ENCODE peak calls at places on chromosomes 13 and 19, in nine cellular contexts. One of them, this sample, is unnamed.

GRCh38 chr19:48543121-48543710 is 8.8 kb upstream of the SULT2B1 start:
- DNase-seq in bronchial epithelial cell: peak; percentile 88
- DNase-seq in tibial nerve: no peak
- DNase-seq in AG04449: no peak
- DNase-seq in IMR-90: peak; percentile 65
- DNase-seq in PC-3: peak; percentile 92
- DNase-seq in thoracic aorta: no peak
- DNase-seq in mucosa of descending colon: peak; percentile 67
- DNase-seq in brain microvascular endothelial cell: peak; percentile 10
- DNase-seq in this sample: no peak

GRCh38 chr19:49328741-49329140 is 3.8 kb upstream of the SLC6A16 start:
- DNase-seq in bronchial epithelial cell: no peak
- DNase-seq in tibial nerve: no peak
- DNase-seq in AG04449: no peak
- DNase-seq in IMR-90: no peak
- DNase-seq in PC-3: no peak
- DNase-seq in thoracic aorta: no peak
- DNase-seq in mucosa of descending colon: no peak
- DNase-seq in brain microvascular endothelial cell: no peak
- DNase-seq in this sample: no peak

GRCh38 chr19:57302727-57303401 is 17.4 kb upstream of the ZNF543 start:
- DNase-seq in bronchial epithelial cell: no peak
- DNase-seq in tibial nerve: no peak
- DNase-seq in AG04449: no peak
- DNase-seq in IMR-90: no peak
- DNase-seq in PC-3: peak; percentile 10
- DNase-seq in thoracic aorta: no peak
- DNase-seq in mucosa of descending colon: no peak
- DNase-seq in brain microvascular endothelial cell: no peak
- DNase-seq in this sample: no peak

GRCh38 chr19:49212302-49212701 is 54.7 kb downstream of the TRPM4 start:
- DNase-seq in bronchial epithelial cell: peak; percentile 42
- DNase-seq in tibial nerve: no peak
- DNase-seq in AG04449: no peak
- DNase-seq in IMR-90: no peak
- DNase-seq in PC-3: peak; percentile 66
- DNase-seq in thoracic aorta: no peak
- DNase-seq in mucosa of descending colon: no peak
- DNase-seq in brain microvascular endothelial cell: no peak
- DNase-seq in this sample: no peak

GRCh38 chr19:56111601-56112312 is 9.3 kb downstream of the ZNF787 start:
- DNase-seq in bronchial epithelial cell: peak; percentile 32
- DNase-seq in tibial nerve: no peak
- DNase-seq in AG04449: no peak
- DNase-seq in IMR-90: no peak
- DNase-seq in PC-3: no peak
- DNase-seq in thoracic aorta: no peak
- DNase-seq in mucosa of descending colon: peak; percentile 74
- DNase-seq in brain microvascular endothelial cell: no peak
- DNase-seq in this sample: no peak

GRCh38 chr19:33690461-33691427 is 69.0 kb downstream of the CHST8 start:
- DNase-seq in bronchial epithelial cell: no peak
- DNase-seq in tibial nerve: no peak
- DNase-seq in AG04449: no peak
- DNase-seq in IMR-90: no peak
- DNase-seq in PC-3: peak; percentile 3
- DNase-seq in thoracic aorta: no peak
- DNase-seq in mucosa of descending colon: no peak
- DNase-seq in brain microvascular endothelial cell: no peak
- DNase-seq in this sample: no peak

GRCh38 chr19:37980419-37980975 is 73.5 kb downstream of the SIPA1L3 start:
- DNase-seq in bronchial epithelial cell: no peak
- DNase-seq in tibial nerve: no peak
- DNase-seq in AG04449: no peak
- DNase-seq in IMR-90: no peak
- DNase-seq in PC-3: no peak
- DNase-seq in thoracic aorta: no peak
- DNase-seq in mucosa of descending colon: no peak
- DNase-seq in brain microvascular endothelial cell: no peak
- DNase-seq in this sample: peak; percentile 86

GRCh38 chr13:28753208-28753892 is 34.6 kb upstream of the SLC46A3 start:
- DNase-seq in bronchial epithelial cell: peak; percentile 91
- DNase-seq in tibial nerve: peak; percentile 43
- DNase-seq in AG04449: peak; percentile 78
- DNase-seq in IMR-90: peak; percentile 91
- DNase-seq in PC-3: peak; percentile 92
- DNase-seq in thoracic aorta: peak; percentile 55
- DNase-seq in mucosa of descending colon: peak; percentile 62
- DNase-seq in brain microvascular endothelial cell: peak; percentile 91
- DNase-seq in this sample: peak; percentile 80

GRCh38 chr19:14118165-14119051 is 846 bp upstream of the PRKACA start:
- DNase-seq in bronchial epithelial cell: peak; percentile 63
- DNase-seq in tibial nerve: peak; percentile 90
- DNase-seq in AG04449: peak; percentile 47
- DNase-seq in IMR-90: peak; percentile 75
- DNase-seq in PC-3: no peak
- DNase-seq in thoracic aorta: no peak
- DNase-seq in mucosa of descending colon: peak; percentile 61
- DNase-seq in brain microvascular endothelial cell: peak; percentile 28
- DNase-seq in this sample: peak; percentile 42

GRCh38 chr13:66888698-66889097 is 341.4 kb downstream of the PCDH9 start:
- DNase-seq in bronchial epithelial cell: peak; percentile 17
- DNase-seq in tibial nerve: no peak
- DNase-seq in AG04449: no peak
- DNase-seq in IMR-90: peak; percentile 18
- DNase-seq in PC-3: no peak
- DNase-seq in thoracic aorta: no peak
- DNase-seq in mucosa of descending colon: no peak
- DNase-seq in brain microvascular endothelial cell: no peak
- DNase-seq in this sample: no peak

GRCh38 chr19:10769533-10770491 is 51.9 kb downstream of the DNM2 start:
- DNase-seq in bronchial epithelial cell: peak; percentile 26
- DNase-seq in tibial nerve: peak; percentile 54
- DNase-seq in AG04449: no peak
- DNase-seq in IMR-90: peak; percentile 26
- DNase-seq in PC-3: peak; percentile 33
- DNase-seq in thoracic aorta: no peak
- DNase-seq in mucosa of descending colon: no peak
- DNase-seq in brain microvascular endothelial cell: no peak
- DNase-seq in this sample: no peak

GRCh38 chr19:43444531-43445340 is 20.7 kb downstream of the LYPD3 start:
- DNase-seq in bronchial epithelial cell: no peak
- DNase-seq in tibial nerve: no peak
- DNase-seq in AG04449: no peak
- DNase-seq in IMR-90: no peak
- DNase-seq in PC-3: no peak
- DNase-seq in thoracic aorta: no peak
- DNase-seq in mucosa of descending colon: no peak
- DNase-seq in brain microvascular endothelial cell: no peak
- DNase-seq in this sample: no peak

GRCh38 chr19:30795727-30796126 is 423.5 kb downstream of the ZNF536 start:
- DNase-seq in bronchial epithelial cell: no peak
- DNase-seq in tibial nerve: no peak
- DNase-seq in AG04449: no peak
- DNase-seq in IMR-90: no peak
- DNase-seq in PC-3: no peak
- DNase-seq in thoracic aorta: no peak
- DNase-seq in mucosa of descending colon: no peak
- DNase-seq in brain microvascular endothelial cell: no peak
- DNase-seq in this sample: no peak

GRCh38 chr19:35348909-35349611 is 1.4 kb downstream of the FFAR1 start:
- DNase-seq in bronchial epithelial cell: no peak
- DNase-seq in tibial nerve: no peak
- DNase-seq in AG04449: no peak
- DNase-seq in IMR-90: no peak
- DNase-seq in PC-3: no peak
- DNase-seq in thoracic aorta: no peak
- DNase-seq in mucosa of descending colon: no peak
- DNase-seq in brain microvascular endothelial cell: no peak
- DNase-seq in this sample: no peak

GRCh38 chr13:41674246-41674645 is 216.9 kb downstream of the RGCC start:
- DNase-seq in bronchial epithelial cell: no peak
- DNase-seq in tibial nerve: no peak
- DNase-seq in AG04449: no peak
- DNase-seq in IMR-90: no peak
- DNase-seq in PC-3: no peak
- DNase-seq in thoracic aorta: no peak
- DNase-seq in mucosa of descending colon: no peak
- DNase-seq in brain microvascular endothelial cell: no peak
- DNase-seq in this sample: no peak

GRCh38 chr19:16066611-16067104 is 9.6 kb upstream of the TPM4 start:
- DNase-seq in bronchial epithelial cell: peak; percentile 46
- DNase-seq in tibial nerve: no peak
- DNase-seq in AG04449: no peak
- DNase-seq in IMR-90: peak; percentile 76
- DNase-seq in PC-3: peak; percentile 80
- DNase-seq in thoracic aorta: no peak
- DNase-seq in mucosa of descending colon: peak; percentile 79
- DNase-seq in brain microvascular endothelial cell: peak; percentile 76
- DNase-seq in this sample: no peak

DNA sequence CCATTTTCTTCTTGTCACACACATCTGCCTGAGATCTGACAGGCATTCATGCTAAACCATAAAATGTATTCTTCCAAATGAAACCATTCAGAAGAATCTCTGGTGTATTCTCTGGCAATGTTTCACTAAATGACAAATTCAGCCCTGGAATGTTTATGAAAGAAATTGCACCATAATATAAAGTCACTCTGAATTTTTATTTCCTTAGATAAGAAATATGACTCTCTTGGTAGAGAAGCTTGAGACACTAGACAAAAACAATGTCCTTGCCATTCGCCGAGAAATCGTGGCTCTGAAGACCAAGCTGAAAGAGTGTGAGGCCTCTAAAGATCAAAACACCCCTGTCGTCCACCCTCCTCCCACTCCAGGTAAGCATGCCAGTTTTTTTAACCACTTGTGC is 14.3 kb downstream of the OLFM4 start:
- DNase-seq in bronchial epithelial cell: no peak
- DNase-seq in tibial nerve: no peak
- DNase-seq in AG04449: no peak
- DNase-seq in IMR-90: no peak
- DNase-seq in PC-3: no peak
- DNase-seq in thoracic aorta: no peak
- DNase-seq in mucosa of descending colon: no peak
- DNase-seq in brain microvascular endothelial cell: no peak
- DNase-seq in this sample: no peak
- H3K4me3 ChIP-seq in bronchial epithelial cell: no peak overlapping the region
- H3K4me3 ChIP-seq in tibial nerve: no peak overlapping the region
- H3K4me3 ChIP-seq in AG04449: no peak overlapping the region
- H3K4me3 ChIP-seq in IMR-90: no peak overlapping the region
- H3K4me3 ChIP-seq in PC-3: no peak overlapping the region
- H3K4me3 ChIP-seq in thoracic aorta: no peak overlapping the region
- H3K4me3 ChIP-seq in mucosa of descending colon: no peak overlapping the region
- H3K4me3 ChIP-seq in brain microvascular endothelial cell: no peak overlapping the region
- H3K4me3 ChIP-seq in this sample: no peak overlapping the region

DNA sequence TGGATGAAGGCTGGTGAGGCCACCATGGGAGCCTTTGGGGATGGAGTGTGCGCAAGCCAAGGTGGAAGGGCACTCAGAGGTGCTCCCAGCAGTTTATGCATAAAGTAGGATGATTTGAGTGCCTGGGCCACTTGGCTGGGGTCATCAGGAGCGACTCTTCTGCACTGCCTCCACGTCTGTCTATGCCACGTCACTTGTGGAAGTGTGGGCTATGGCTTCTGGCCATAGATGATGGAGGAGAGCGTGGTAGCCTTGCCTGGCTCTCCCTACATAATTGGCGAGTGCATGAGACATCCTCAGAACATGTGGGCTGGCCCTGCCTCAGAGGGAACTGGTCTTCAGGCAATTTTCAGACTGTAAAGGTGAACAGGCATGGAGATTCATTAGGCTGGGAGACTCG is 182.9 kb downstream of the TEX29 start:
- DNase-seq in bronchial epithelial cell: no peak
- DNase-seq in tibial nerve: no peak
- DNase-seq in AG04449: no peak
- DNase-seq in IMR-90: no peak
- DNase-seq in PC-3: no peak
- DNase-seq in thoracic aorta: no peak
- DNase-seq in mucosa of descending colon: no peak
- DNase-seq in brain microvascular endothelial cell: no peak
- DNase-seq in this sample: no peak
- TF ChIP-seq CTCF in bronchial epithelial cell: no peak
- TF ChIP-seq CTCF in tibial nerve: no peak
- TF ChIP-seq CTCF in AG04449: no peak
- TF ChIP-seq CTCF in IMR-90: no peak
- TF ChIP-seq CTCF in PC-3: no peak
- TF ChIP-seq CTCF in thoracic aorta: no peak
- TF ChIP-seq CTCF in mucosa of descending colon: no peak
- TF ChIP-seq CTCF in brain microvascular endothelial cell: no peak
- TF ChIP-seq CTCF in this sample: no peak

DNA sequence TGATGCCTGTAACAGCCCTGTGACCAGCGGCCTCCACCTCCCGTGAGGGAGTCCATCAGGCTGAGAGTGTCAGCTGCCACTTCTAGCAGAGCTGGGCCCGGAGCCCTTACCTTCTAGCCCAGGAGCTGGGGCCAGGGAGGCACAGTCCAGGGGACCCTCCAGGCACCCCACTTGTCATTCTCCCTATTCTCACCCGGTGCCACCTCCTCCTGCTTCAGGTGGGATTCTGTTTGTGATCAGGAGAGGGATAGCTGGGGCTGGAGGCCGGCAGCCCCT is 4.1 kb downstream of the RASA3 start:
- DNase-seq in bronchial epithelial cell: no peak
- DNase-seq in tibial nerve: no peak
- DNase-seq in AG04449: no peak
- DNase-seq in IMR-90: no peak
- DNase-seq in PC-3: no peak
- DNase-seq in thoracic aorta: no peak
- DNase-seq in mucosa of descending colon: no peak
- DNase-seq in brain microvascular endothelial cell: no peak
- DNase-seq in this sample: no peak
- H3K4me3 ChIP-seq in bronchial epithelial cell: no peak overlapping the region
- H3K4me3 ChIP-seq in tibial nerve: peak overlapping the region; percentile 8
- H3K4me3 ChIP-seq in AG04449: no peak overlapping the region
- H3K4me3 ChIP-seq in IMR-90: no peak overlapping the region
- H3K4me3 ChIP-seq in PC-3: no peak overlapping the region
- H3K4me3 ChIP-seq in thoracic aorta: peak overlapping the region; percentile 60
- H3K4me3 ChIP-seq in mucosa of descending colon: no peak overlapping the region
- H3K4me3 ChIP-seq in brain microvascular endothelial cell: peak overlapping the region; percentile 39
- H3K4me3 ChIP-seq in this sample: peak overlapping the region; percentile 18

DNA sequence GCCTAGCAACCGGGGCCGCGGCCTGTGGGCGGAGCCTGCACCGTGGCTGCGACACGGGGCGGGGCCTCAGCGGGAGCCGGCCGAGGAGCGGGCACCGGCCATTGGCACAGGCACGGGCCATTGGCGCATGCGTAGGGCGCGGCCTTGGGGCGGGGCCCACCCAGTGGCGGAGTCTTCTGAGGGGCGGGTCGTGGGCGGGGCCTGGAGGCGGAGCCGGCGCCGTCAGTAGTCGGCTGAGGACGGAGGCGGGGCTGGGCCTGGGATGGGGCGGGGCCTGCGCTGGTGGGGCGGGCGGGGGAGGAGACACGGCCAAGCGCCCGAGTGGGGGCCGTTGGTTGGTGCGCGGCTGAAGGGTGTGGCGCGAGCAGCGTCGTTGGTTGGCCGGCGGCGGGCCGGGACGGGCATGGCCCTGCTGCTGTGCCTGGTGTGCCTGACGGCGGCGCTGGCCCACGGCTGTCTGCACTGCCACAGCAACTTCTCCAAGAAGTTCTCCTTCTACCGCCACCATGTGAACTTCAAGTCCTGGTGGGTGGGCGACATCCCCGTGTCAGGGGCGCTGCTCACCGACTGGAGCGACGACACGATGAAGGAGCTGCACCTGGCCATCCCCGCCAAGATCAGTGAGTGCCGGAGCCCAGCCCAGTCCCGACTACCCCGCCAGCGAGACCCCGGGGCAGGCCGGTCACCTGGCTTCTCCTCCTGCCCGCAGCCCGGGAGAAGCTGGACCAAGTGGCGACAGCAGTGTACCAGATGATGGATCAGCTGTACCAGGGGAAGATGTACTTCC is at the start of gene IZUMO4:
- DNase-seq in bronchial epithelial cell: peak; percentile 81
- DNase-seq in tibial nerve: peak; percentile 98
- DNase-seq in AG04449: peak; percentile 64
- DNase-seq in IMR-90: peak; percentile 96
- DNase-seq in PC-3: peak; percentile 94
- DNase-seq in thoracic aorta: peak; percentile 95
- DNase-seq in mucosa of descending colon: peak; percentile 100
- DNase-seq in brain microvascular endothelial cell: peak; percentile 95
- DNase-seq in this sample: peak; percentile 65
- TF ChIP-seq CTCF in bronchial epithelial cell: peak; percentile 53
- TF ChIP-seq CTCF in tibial nerve: peak; percentile 46
- TF ChIP-seq CTCF in AG04449: peak; percentile 67
- TF ChIP-seq CTCF in IMR-90: peak; percentile 43
- TF ChIP-seq CTCF in PC-3: peak; percentile 37
- TF ChIP-seq CTCF in thoracic aorta: peak; percentile 54
- TF ChIP-seq CTCF in mucosa of descending colon: peak; percentile 57
- TF ChIP-seq CTCF in brain microvascular endothelial cell: peak; percentile 46
- TF ChIP-seq CTCF in this sample: peak; percentile 28

This sample was measured in kidney epithelial cell.